ENCODE peak calls at places on chromosome 7, in ten cellular contexts. M is Karpas-422, L is vagina, K is kidney, R is upper lobe of right lung, J is heart right ventricle, F is epithelial cell of esophagus, W is GM12865, H is MM.1S, E is fibroblast of villous mesenchyme. A is an unnamed sample.

GRCh38 chr7:98754041-98754479 is 115.8 kb downstream of the TMEM130 start:
- DNase-seq in E (no peak), L (no peak), F (no peak), R (no peak), M (peak; percentile 87), J (no peak), W (peak; percentile 29), K (no peak), H (no peak), A (no peak)

GRCh38 chr7:129825005-129825553 is 127.7 kb downstream of the UBE2H start:
- DNase-seq in L (no peak), K (peak; percentile 91), J (peak; percentile 38), R (peak; percentile 85), F (peak; percentile 68), M (no peak), H (peak; percentile 80), E (peak; percentile 23), W (peak; percentile 76), A (peak; percentile 46)

GRCh38 chr7:127689194-127689772 is 37.3 kb downstream of the SND1 start:
- DNase-seq in E (no peak), H (no peak), J (no peak), M (no peak), W (no peak), K (no peak), F (peak; percentile 53), L (no peak), R (no peak), A (no peak)

GRCh38 chr7:25842201-25842726 is 309.7 kb upstream of the NFE2L3 start:
- DNase-seq in M (no peak), E (no peak), W (no peak), J (no peak), F (no peak), H (no peak), R (no peak), K (no peak), L (no peak), A (peak; percentile 61)

GRCh38 chr7:105776986-105777910 is 99.2 kb downstream of the ATXN7L1 start:
- DNase-seq in W (no peak), F (peak; percentile 17), L (no peak), J (no peak), K (no peak), M (no peak), H (no peak), E (no peak), R (no peak), A (peak; percentile 16)

GRCh38 chr7:99108615-99109014 is 35.3 kb downstream of the SMURF1 start:
- DNase-seq in E (no peak), W (no peak), M (no peak), L (no peak), F (peak; percentile 52), H (no peak), J (no peak), K (no peak), R (no peak), A (peak; percentile 47)

GRCh38 chr7:47147213-47147631 is 434.7 kb downstream of the TNS3 start:
- DNase-seq in E (no peak), H (no peak), R (peak; percentile 67), L (no peak), M (no peak), J (no peak), K (peak; percentile 80), F (no peak), W (no peak), A (no peak)

GRCh38 chr7:26305869-26306665 is 14.4 kb downstream of the SNX10 start:
- DNase-seq in H (no peak), J (no peak), L (no peak), R (peak; percentile 78), W (no peak), M (peak; percentile 6), F (no peak), K (no peak), E (no peak), A (no peak)

GRCh38 chr7:74094224-74095095 is 10.9 kb downstream of the LIMK1 start:
- DNase-seq in L (no peak), F (peak; percentile 90), H (no peak), J (peak; percentile 44), M (peak; percentile 83), R (peak; percentile 90), W (peak; percentile 82), K (peak; percentile 93), E (peak; percentile 94), A (peak; percentile 92)
- H3K4me3 ChIP-seq in L (peak overlapping the region; percentile 40), F (no peak overlapping the region), H (no peak overlapping the region), J (peak overlapping the region; percentile 31), M (peak overlapping the region; percentile 77), R (peak overlapping the region; percentile 54), W (peak overlapping the region; percentile 86), K (peak overlapping the region; percentile 55), E (peak overlapping the region; percentile 47), A (peak overlapping the region; percentile 44)

GRCh38 chr7:24407965-24408364 is 124.0 kb downstream of the NPY start:
- DNase-seq in J (no peak), W (no peak), L (no peak), E (no peak), M (no peak), F (no peak), K (no peak), R (no peak), H (no peak), A (no peak)
- H3K4me3 ChIP-seq in J (no peak overlapping the region), W (no peak overlapping the region), L (no peak overlapping the region), E (no peak overlapping the region), M (no peak overlapping the region), F (no peak overlapping the region), K (no peak overlapping the region), R (no peak overlapping the region), H (no peak overlapping the region), A (no peak overlapping the region)

GRCh38 chr7:158544708-158545107 is 42.9 kb downstream of the PTPRN2 start:
- DNase-seq in W (no peak), E (no peak), R (no peak), F (no peak), K (peak; percentile 45), J (no peak), L (no peak), H (no peak), M (no peak), A (no peak)

GRCh38 chr7:158541330-158542010 is 46.2 kb downstream of the PTPRN2 start:
- DNase-seq in J (no peak), M (peak; percentile 95), H (peak; percentile 19), E (no peak), R (no peak), K (no peak), L (no peak), W (peak; percentile 24), F (no peak), A (no peak)

GRCh38 chr7:158543840-158544239 is 43.8 kb downstream of the PTPRN2 start:
- DNase-seq in W (no peak), J (no peak), M (no peak), K (peak; percentile 68), F (no peak), L (no peak), E (no peak), R (no peak), H (no peak), A (no peak)

GRCh38 chr7:158543401-158543680 is 44.3 kb downstream of the PTPRN2 start:
- DNase-seq in R (no peak), L (no peak), W (no peak), K (no peak), M (no peak), J (no peak), F (no peak), H (no peak), E (no peak), A (no peak)

DNA sequence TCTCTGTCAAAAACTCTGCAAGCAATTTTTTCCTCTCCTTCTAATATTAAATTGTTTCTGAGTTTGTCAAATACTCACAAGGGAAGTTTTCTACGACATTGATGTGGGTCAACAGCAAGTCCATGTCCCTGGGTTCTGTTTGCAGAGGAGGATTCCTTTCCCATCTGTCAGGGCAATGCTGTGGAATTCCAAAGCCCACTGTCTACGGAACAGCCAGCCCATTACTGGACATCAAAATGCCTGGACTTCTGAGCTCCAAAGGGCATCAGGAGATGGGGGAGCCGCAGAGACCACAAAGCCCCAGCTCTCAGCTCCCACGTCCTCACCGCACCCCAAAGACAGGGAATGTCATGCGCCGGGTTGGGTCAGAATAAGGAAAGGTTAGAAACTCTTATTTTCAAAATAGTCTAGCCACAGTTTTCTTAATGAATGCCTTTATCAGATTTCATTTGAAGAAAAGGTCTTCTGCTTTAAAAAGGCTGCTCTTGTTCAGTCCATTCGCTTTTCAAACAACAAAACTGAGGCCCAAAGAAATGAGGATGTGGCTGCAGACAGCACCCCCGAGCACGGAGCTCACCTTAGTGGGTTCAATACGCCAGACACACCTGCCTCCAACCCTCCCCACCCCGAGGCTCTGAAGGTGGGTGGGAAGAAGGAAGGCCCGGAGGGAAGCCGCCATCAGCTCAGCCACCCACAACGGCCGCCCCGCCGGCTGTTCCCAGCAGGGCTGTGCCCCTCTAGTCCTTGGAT is 44.8 kb downstream of the PTPRN2 start:
- DNase-seq in H (no peak), F (no peak), K (peak; percentile 55), J (no peak), W (no peak), M (no peak), L (no peak), R (no peak), E (no peak), A (no peak)
- H3K4me3 ChIP-seq in H (no peak overlapping the region), F (no peak overlapping the region), K (no peak overlapping the region), J (no peak overlapping the region), W (no peak overlapping the region), M (no peak overlapping the region), L (no peak overlapping the region), R (no peak overlapping the region), E (no peak overlapping the region), A (no peak overlapping the region)

GRCh38 chr7:43292384-43292783 is 179.9 kb downstream of the HECW1 start:
- DNase-seq in L (no peak), F (no peak), W (no peak), K (no peak), H (no peak), J (no peak), M (peak; percentile 11), R (no peak), E (no peak), A (no peak)

GRCh38 chr7:43289826-43290225 is 177.4 kb downstream of the HECW1 start:
- DNase-seq in W (no peak), K (no peak), F (no peak), R (no peak), E (no peak), M (no peak), H (no peak), L (no peak), J (no peak), A (no peak)

GRCh38 chr7:43290978-43291377 is 178.5 kb downstream of the HECW1 start:
- DNase-seq in W (no peak), M (no peak), L (no peak), E (no peak), K (no peak), H (no peak), J (no peak), F (no peak), R (no peak), A (no peak)

GRCh38 chr7:43294080-43294630 is 181.7 kb downstream of the HECW1 start:
- DNase-seq in F (peak; percentile 82), M (no peak), W (no peak), K (no peak), E (peak; percentile 75), H (no peak), R (no peak), J (no peak), L (no peak), A (peak; percentile 87)

DNA sequence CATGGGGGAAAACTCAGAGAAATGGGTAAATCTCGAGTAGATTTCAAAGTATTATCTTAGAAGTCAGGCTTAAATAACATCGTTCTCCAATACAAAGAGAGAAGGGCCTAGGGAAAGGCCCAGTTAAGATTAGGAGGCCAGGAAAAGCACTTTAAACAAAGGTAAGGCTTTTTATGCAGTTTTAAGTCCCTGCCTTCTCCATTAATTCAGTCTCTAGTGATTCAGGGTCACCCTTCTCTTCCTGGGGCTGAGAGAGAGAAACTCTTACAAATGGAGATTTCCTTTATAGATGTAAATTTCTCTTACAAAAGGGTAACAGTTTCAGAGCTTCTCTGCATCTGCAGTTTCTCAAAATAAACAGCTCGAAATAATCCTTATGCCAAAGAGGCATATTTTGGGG is 179.3 kb downstream of the HECW1 start:
- DNase-seq in F (no peak), M (peak; percentile 7), E (no peak), R (no peak), L (no peak), H (no peak), W (no peak), J (no peak), K (no peak), A (no peak)
- H3K4me3 ChIP-seq in F (no peak overlapping the region), M (no peak overlapping the region), E (no peak overlapping the region), R (no peak overlapping the region), L (no peak overlapping the region), H (no peak overlapping the region), W (no peak overlapping the region), J (no peak overlapping the region), K (no peak overlapping the region), A (no peak overlapping the region)